ENCODE peak calls at places on chromosome X, in nine cellular contexts. A is H9; I is glutamatergic neuron; P is kidney epithelial cell; X is uterus; V is CD4-positive, alpha-beta T cell; H is HFFc6; Z is AG04450; U is dorsolateral prefrontal cortex. F is an unnamed sample.

GRCh38 chrX:125205084-125205917 is 114.4 kb upstream of the TEX13C start:
- DNase-seq in A (peak), I (peak), P (peak), X (peak), V (no peak), H (no peak), Z (no peak), U (peak), F (no peak)

GRCh38 chrX:31190221-31190975 is 118.6 kb upstream of the FTHL17 start:
- DNase-seq in A (no peak), I (no peak), P (no peak), X (no peak), V (no peak), H (no peak), Z (no peak), U (no peak), F (no peak)

GRCh38 chrX:40607381-40607780 is 15.8 kb upstream of the MPC1L start:
- DNase-seq in A (no peak), I (no peak), P (no peak), X (no peak), V (no peak), H (no peak), Z (no peak), U (no peak), F (no peak)

GRCh38 chrX:36897690-36898089 is 110.5 kb upstream of the FAM47C start:
- DNase-seq in A (no peak), I (no peak), P (no peak), X (no peak), V (no peak), H (no peak), Z (no peak), U (no peak), F (no peak)

GRCh38 chrX:22246620-22247019 is 26.1 kb upstream of the CBLL2 start:
- DNase-seq in A (no peak), I (no peak), P (no peak), X (no peak), V (no peak), H (peak), Z (no peak), U (no peak), F (no peak)

GRCh38 chrX:87663421-87663820 is 145.8 kb downstream of the KLHL4 start:
- DNase-seq in A (no peak), I (no peak), P (no peak), X (no peak), V (no peak), H (no peak), Z (no peak), U (no peak), F (no peak)

GRCh38 chrX:72268601-72269365 is 8.3 kb downstream of the RPS4X start:
- DNase-seq in A (no peak), I (no peak), P (no peak), X (no peak), V (no peak), H (peak), Z (peak), U (no peak), F (no peak)

GRCh38 chrX:101740642-101741041 is 81.0 kb upstream of the ARMCX2 start:
- DNase-seq in A (no peak), I (no peak), P (no peak), X (no peak), V (no peak), H (no peak), Z (no peak), U (no peak), F (no peak)

GRCh38 chrX:43315622-43316021 is 340.5 kb upstream of the MAOA start:
- DNase-seq in A (no peak), I (no peak), P (no peak), X (no peak), V (no peak), H (no peak), Z (no peak), U (no peak), F (no peak)

GRCh38 chrX:69493193-69493592 is 10.9 kb upstream of the NALF2 start:
- DNase-seq in A (peak), I (peak), P (no peak), X (no peak), V (peak), H (peak), Z (no peak), U (no peak), F (no peak)

GRCh38 chrX:131288738-131289511 is at the start of gene IGSF1:
- DNase-seq in A (peak), I (peak), P (peak), X (peak), V (no peak), H (no peak), Z (no peak), U (peak), F (no peak)

GRCh38 chrX:45771560-45772340 is 571.1 kb upstream of the DIPK2B start:
- DNase-seq in A (no peak), I (no peak), P (no peak), X (no peak), V (peak), H (peak), Z (peak), U (no peak), F (peak)

GRCh38 chrX:70421618-70422017 is 1.5 kb upstream of the GDPD2 start:
- DNase-seq in A (peak), I (no peak), P (no peak), X (no peak), V (no peak), H (no peak), Z (no peak), U (no peak), F (no peak)

GRCh38 chrX:129726307-129727111 is 12.3 kb upstream of the XPNPEP2 start:
- DNase-seq in A (peak), I (peak), P (no peak), X (peak), V (peak), H (peak), Z (no peak), U (no peak), F (no peak)

GRCh38 chrX:150495496-150495895 is 72.9 kb upstream of the MTM1 start:
- DNase-seq in A (no peak), I (no peak), P (no peak), X (no peak), V (no peak), H (no peak), Z (no peak), U (no peak), F (no peak)

GRCh38 chrX:39967348-39967747 is 130.4 kb downstream of the BCOR start:
- DNase-seq in A (no peak), I (no peak), P (no peak), X (no peak), V (no peak), H (no peak), Z (no peak), U (no peak), F (no peak)

GRCh38 chrX:10387011-10387410 is 230.2 kb downstream of the CLCN4 start:
- DNase-seq in A (no peak), I (no peak), P (no peak), X (no peak), V (no peak), H (peak), Z (no peak), U (no peak), F (no peak)

GRCh38 chrX:23540532-23540931 is 126.8 kb upstream of the PRDX4 start:
- DNase-seq in A (no peak), I (no peak), P (no peak), X (no peak), V (no peak), H (no peak), Z (no peak), U (no peak), F (no peak)

GRCh38 chrX:40167240-40168182 is 69.8 kb upstream of the BCOR start:
- DNase-seq in A (peak), I (peak), P (no peak), X (peak), V (no peak), H (no peak), Z (no peak), U (no peak), F (no peak)

GRCh38 chrX:115023811-115024210 is 6.4 kb upstream of the IL13RA2 start:
- DNase-seq in A (no peak), I (no peak), P (no peak), X (no peak), V (no peak), H (no peak), Z (no peak), U (no peak), F (no peak)

GRCh38 chrX:151543706-151544105 is 19.8 kb upstream of the PASD1 start:
- DNase-seq in A (peak), I (no peak), P (no peak), X (no peak), V (no peak), H (no peak), Z (no peak), U (no peak), F (no peak)

GRCh38 chrX:3576886-3577516 is 136.4 kb downstream of the PRKX start:
- DNase-seq in A (no peak), I (no peak), P (no peak), X (no peak), V (no peak), H (peak), Z (peak), U (no peak), F (no peak)

GRCh38 chrX:118383120-118383519 is 37.2 kb downstream of the WDR44 start:
- DNase-seq in A (no peak), I (no peak), P (no peak), X (no peak), V (no peak), H (no peak), Z (no peak), U (no peak), F (no peak)

GRCh38 chrX:55008571-55009358 is 8.6 kb downstream of the APEX2 start:
- DNase-seq in A (no peak), I (no peak), P (no peak), X (no peak), V (no peak), H (peak), Z (no peak), U (no peak), F (peak)

GRCh38 chrX:148664171-148664570 is 163.8 kb downstream of the AFF2 start:
- DNase-seq in A (no peak), I (no peak), P (no peak), X (no peak), V (no peak), H (no peak), Z (no peak), U (no peak), F (no peak)

GRCh38 chrX:8653956-8654355 is 78.0 kb downstream of the ANOS1 start:
- DNase-seq in A (no peak), I (no peak), P (no peak), X (no peak), V (no peak), H (no peak), Z (no peak), U (no peak), F (no peak)

GRCh38 chrX:135923353-135923752 is 29.8 kb downstream of the SAGE1 start:
- DNase-seq in A (peak), I (no peak), P (no peak), X (no peak), V (no peak), H (peak), Z (no peak), U (no peak), F (no peak)

GRCh38 chrX:140697618-140698017 is 11.9 kb upstream of the LINC00632 start:
- DNase-seq in A (no peak), I (no peak), P (no peak), X (no peak), V (no peak), H (no peak), Z (no peak), U (no peak), F (no peak)

GRCh38 chrX:136097871-136098805 is 49.2 kb upstream of the FHL1 start:
- DNase-seq in A (peak), I (no peak), P (no peak), X (no peak), V (no peak), H (no peak), Z (no peak), U (no peak), F (no peak)

GRCh38 chrX:131617182-131617581 is 73.3 kb downstream of the OR13H1 start:
- DNase-seq in A (no peak), I (no peak), P (peak), X (no peak), V (no peak), H (peak), Z (no peak), U (no peak), F (no peak)

GRCh38 chrX:74458738-74459137 is 37.4 kb downstream of the SLC16A2 start:
- DNase-seq in A (no peak), I (no peak), P (peak), X (no peak), V (no peak), H (peak), Z (no peak), U (no peak), F (no peak)

GRCh38 chrX:56726609-56727008 is 2.4 kb upstream of the NBDY start:
- DNase-seq in A (no peak), I (no peak), P (no peak), X (no peak), V (no peak), H (peak), Z (peak), U (no peak), F (peak)

GRCh38 chrX:37060999-37061398 is 52.8 kb downstream of the FAM47C start:
- DNase-seq in A (peak), I (no peak), P (peak), X (no peak), V (no peak), H (peak), Z (peak), U (no peak), F (peak)

GRCh38 chrX:129786210-129786651 is 6.5 kb downstream of the SASH3 start:
- DNase-seq in A (no peak), I (no peak), P (no peak), X (no peak), V (no peak), H (no peak), Z (no peak), U (no peak), F (peak)

DNA sequence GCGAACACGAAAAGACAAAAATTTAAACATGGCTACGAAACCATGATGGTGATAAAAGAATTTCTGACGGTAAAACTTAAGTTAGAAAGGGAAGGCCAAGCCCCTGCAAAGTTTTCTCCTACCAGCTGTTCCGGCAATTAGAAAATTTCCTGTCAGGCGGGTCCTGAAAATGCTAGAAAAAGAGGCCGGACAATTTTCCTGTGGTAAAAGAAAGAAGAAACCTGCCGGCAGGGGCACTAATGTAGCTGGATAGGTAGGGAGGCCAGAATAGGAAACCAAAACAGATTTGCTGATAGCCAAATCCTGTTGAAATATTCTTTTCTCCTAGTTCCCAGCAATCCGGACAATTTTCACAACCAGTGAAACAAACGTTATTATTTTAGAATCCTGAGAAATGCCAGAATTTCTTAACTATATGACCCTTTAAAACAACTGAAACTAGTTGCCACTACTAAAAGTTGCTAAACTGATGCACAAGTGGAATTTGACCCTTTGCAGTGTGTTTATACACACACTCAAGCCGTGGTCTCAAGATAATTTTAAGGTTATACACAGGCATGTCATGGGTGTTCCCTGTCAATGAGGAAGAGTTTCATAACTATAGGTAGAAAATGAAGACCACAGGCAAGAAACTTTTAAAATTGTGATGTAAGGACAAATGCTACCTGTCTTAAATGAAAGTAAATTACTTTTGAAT is 47.8 kb downstream of the RPS6KA3 start:
- DNase-seq in A (no peak), I (no peak), P (no peak), X (peak), V (no peak), H (no peak), Z (no peak), U (no peak), F (no peak)
- TF ChIP-seq CTCF in A (no peak), I (no peak), P (peak), X (no peak), V (no peak), H (no peak), Z (peak), U (no peak), F (no peak)

DNA sequence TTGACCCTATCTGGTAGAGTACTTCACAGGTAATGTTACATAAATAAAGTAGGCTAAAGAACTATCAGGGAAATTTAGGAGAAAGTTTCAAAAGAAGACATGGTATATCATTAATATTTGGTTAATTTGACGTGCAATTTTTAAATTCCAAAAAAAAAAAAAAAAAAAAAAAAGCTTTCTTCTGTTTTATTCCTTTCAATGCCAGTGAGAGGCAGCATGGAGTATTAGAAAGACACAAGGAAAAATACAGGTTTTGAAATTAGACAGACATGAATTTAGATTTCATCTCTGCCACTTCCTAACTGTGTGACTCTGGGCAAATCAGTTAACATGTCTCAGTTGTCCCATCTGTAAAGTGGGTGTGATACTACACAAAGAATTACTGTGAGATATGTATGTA is 132.6 kb downstream of the GPC3 start:
- DNase-seq in A (no peak), I (no peak), P (no peak), X (no peak), V (no peak), H (no peak), Z (no peak), U (no peak), F (no peak)
- TF ChIP-seq CTCF in A (no peak), I (no peak), P (no peak), X (no peak), V (no peak), H (no peak), Z (no peak), U (no peak), F (no peak)

DNA sequence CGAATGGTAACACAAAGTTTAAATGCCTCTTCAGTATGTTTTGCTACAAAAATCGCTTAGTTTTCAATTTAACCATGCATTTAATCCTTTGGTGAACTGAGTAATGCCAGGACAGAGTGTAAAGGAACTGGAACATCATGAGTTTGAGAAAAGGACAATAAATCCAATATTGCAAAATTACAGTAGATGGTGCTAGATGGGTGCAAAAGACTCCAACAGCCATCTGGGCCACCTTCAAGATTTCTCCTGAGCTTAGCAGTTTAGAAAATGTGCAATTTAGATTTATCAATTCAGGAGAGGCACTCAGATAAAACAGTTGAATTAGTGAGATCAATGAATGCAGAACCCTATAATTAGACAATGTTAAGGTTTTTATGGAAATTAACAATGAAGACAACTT is 33.2 kb upstream of the MID1IP1 start:
- DNase-seq in A (no peak), I (no peak), P (no peak), X (no peak), V (no peak), H (peak), Z (peak), U (no peak), F (peak)
- TF ChIP-seq CTCF in A (peak), I (no peak), P (peak), X (peak), V (peak), H (peak), Z (peak), U (peak), F (no peak)

DNA sequence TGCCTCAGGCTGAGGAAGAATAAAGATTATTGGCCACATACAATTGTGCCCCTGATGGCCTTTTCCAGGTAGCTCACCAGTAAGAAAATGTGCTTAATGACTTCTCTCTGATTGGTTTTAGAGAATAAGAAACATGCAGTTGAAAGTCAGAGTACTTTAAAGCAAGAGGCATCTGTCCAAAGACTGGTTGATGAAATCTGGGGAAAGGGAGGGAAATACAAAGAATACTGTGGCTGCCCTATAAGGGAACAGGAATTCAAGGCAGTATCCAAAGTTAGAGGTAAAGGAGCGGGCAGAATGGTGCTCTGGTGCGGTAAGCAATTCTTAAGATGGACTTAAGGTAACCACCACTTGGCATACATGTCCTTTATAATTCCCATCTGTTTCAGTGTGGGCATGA is 11.4 kb downstream of the PBDC1 start:
- DNase-seq in A (no peak), I (no peak), P (no peak), X (no peak), V (no peak), H (no peak), Z (no peak), U (no peak), F (no peak)
- TF ChIP-seq CTCF in A (no peak), I (no peak), P (no peak), X (no peak), V (no peak), H (no peak), Z (no peak), U (no peak), F (no peak)

GRCh38 chrX:50941638-50942037 is 31.1 kb downstream of the BMP15 start:
- DNase-seq in A (peak), I (no peak), P (no peak), X (no peak), V (no peak), H (no peak), Z (no peak), U (no peak), F (no peak)
- TF ChIP-seq CTCF in A (peak), I (no peak), P (peak), X (no peak), V (no peak), H (no peak), Z (peak), U (no peak), F (peak)

DNA sequence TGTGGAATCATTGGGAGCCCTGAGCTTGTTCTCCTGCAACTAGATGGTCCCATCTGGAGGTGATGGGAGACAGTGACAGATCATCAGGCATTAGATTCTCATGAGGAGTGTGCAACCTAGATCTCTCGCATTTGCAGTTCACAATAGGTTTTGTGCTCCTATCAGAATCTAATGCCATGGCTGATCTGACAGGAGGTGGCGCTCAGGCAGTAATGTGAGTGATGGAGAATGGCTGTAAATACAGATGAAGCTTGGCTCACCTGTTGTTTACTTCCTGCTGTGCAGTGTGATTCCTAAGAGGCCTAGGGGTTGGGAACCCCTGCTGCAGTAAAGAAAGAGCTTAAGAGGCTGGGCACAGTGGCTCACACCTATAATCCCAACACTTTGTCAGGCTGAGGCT is 42.2 kb upstream of the PUDP start:
- DNase-seq in A (no peak), I (no peak), P (no peak), X (no peak), V (no peak), H (no peak), Z (no peak), U (no peak), F (no peak)
- TF ChIP-seq CTCF in A (peak), I (no peak), P (no peak), X (no peak), V (no peak), H (no peak), Z (no peak), U (no peak), F (no peak)

DNA sequence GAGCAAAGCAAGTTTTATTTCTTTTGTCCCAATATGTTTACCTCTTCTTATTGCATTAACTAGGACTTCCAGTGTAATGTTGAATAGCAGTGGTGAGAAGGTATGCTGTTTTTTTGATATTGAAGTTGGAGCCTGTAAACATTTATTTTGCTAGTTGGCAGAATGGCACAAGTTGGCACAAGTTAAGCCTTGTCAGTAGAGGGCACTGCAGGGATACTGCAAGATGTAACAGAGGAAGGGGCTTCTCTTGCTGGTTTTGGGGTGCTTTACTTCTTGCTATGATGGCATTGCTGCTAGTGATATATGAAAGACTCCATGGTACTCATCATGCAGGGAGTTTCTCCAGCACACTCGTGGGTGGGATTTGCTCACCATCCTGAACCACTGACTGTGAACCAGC is 327.3 kb upstream of the ARX start:
- DNase-seq in A (no peak), I (no peak), P (no peak), X (no peak), V (no peak), H (no peak), Z (no peak), U (no peak), F (no peak)
- TF ChIP-seq CTCF in A (peak), I (no peak), P (peak), X (no peak), V (no peak), H (no peak), Z (no peak), U (no peak), F (no peak)

GRCh38 chrX:154762529-154763296 is at the start of gene DKC1:
- DNase-seq in A (peak), I (peak), P (peak), X (peak), V (peak), H (peak), Z (peak), U (peak), F (peak)
- TF ChIP-seq CTCF in A (peak), I (no peak), P (no peak), X (no peak), V (no peak), H (peak), Z (peak), U (peak), F (no peak)

F was measured in GM20000.